ENCODE peak calls at places on chromosomes 13 and 19, in eight cellular contexts. G is HCT116, U is hepatocyte, M is OCI-LY7, B is PC-3, J is SK-N-SH, Y is GM23338, O is MM.1S. L is an unnamed sample.

GRCh38 chr19:6214881-6215541 is 64.8 kb downstream of the MLLT1 start:
- DNase-seq in B (no peak), U (no peak), Y (no peak), J (no peak), O (no peak), G (no peak), M (no peak), L (no peak)

GRCh38 chr13:28529836-28530235 is 34.9 kb upstream of the FLT1 start:
- DNase-seq in O (no peak), B (no peak), J (no peak), M (no peak), G (no peak), U (no peak), Y (no peak), L (no peak)

GRCh38 chr13:96238861-96239260 is 149.0 kb downstream of the HS6ST3 start:
- DNase-seq in M (no peak), O (no peak), U (no peak), Y (no peak), G (no peak), J (no peak), B (peak), L (no peak)

GRCh38 chr19:6577410-6578125 is 13.4 kb downstream of the CD70 start:
- DNase-seq in O (peak), M (peak), U (no peak), G (no peak), Y (no peak), B (no peak), J (no peak), L (no peak)

GRCh38 chr19:7885818-7886217 is 2.5 kb upstream of the LRRC8E start:
- DNase-seq in U (no peak), Y (no peak), G (no peak), M (no peak), J (no peak), B (no peak), O (no peak), L (no peak)

GRCh38 chr19:7729211-7729610 is 2.7 kb downstream of the CLEC4G start:
- DNase-seq in B (no peak), Y (peak), O (no peak), M (no peak), J (no peak), U (no peak), G (no peak), L (no peak)

GRCh38 chr13:24925318-24926231 is 161.6 kb downstream of the RNF17 start:
- DNase-seq in M (no peak), Y (no peak), J (no peak), U (no peak), B (no peak), O (no peak), G (no peak), L (no peak)

GRCh38 chr13:98476106-98476505 is 100.8 kb downstream of the STK24 start:
- DNase-seq in M (no peak), U (no peak), Y (peak), O (no peak), B (no peak), J (peak), G (no peak), L (peak)

GRCh38 chr19:40035996-40036395 is 20.0 kb downstream of the ZNF780B start:
- DNase-seq in J (no peak), U (no peak), Y (peak), M (no peak), G (no peak), B (no peak), O (no peak), L (no peak)
- TF ChIP-seq EZH2phosphoT487 in J (no peak), U (no peak), Y (no peak), M (no peak), G (no peak), B (no peak), O (no peak), L (no peak)

GRCh38 chr19:41030651-41031050 is 39.6 kb downstream of the CYP2B6 start:
- DNase-seq in G (no peak), M (no peak), B (no peak), O (no peak), J (no peak), Y (peak), U (no peak), L (no peak)
- TF ChIP-seq CTCF in G (no peak), M (no peak), B (no peak), O (no peak), J (no peak), Y (peak), U (no peak), L (no peak)

GRCh38 chr19:3638208-3639193 is 11.9 kb upstream of the CACTIN start:
- DNase-seq in Y (no peak), U (no peak), J (no peak), M (no peak), B (no peak), O (no peak), G (no peak), L (no peak)
- TF ChIP-seq EZH2phosphoT487 in Y (no peak), U (no peak), J (no peak), M (no peak), B (no peak), O (no peak), G (no peak), L (no peak)

DNA sequence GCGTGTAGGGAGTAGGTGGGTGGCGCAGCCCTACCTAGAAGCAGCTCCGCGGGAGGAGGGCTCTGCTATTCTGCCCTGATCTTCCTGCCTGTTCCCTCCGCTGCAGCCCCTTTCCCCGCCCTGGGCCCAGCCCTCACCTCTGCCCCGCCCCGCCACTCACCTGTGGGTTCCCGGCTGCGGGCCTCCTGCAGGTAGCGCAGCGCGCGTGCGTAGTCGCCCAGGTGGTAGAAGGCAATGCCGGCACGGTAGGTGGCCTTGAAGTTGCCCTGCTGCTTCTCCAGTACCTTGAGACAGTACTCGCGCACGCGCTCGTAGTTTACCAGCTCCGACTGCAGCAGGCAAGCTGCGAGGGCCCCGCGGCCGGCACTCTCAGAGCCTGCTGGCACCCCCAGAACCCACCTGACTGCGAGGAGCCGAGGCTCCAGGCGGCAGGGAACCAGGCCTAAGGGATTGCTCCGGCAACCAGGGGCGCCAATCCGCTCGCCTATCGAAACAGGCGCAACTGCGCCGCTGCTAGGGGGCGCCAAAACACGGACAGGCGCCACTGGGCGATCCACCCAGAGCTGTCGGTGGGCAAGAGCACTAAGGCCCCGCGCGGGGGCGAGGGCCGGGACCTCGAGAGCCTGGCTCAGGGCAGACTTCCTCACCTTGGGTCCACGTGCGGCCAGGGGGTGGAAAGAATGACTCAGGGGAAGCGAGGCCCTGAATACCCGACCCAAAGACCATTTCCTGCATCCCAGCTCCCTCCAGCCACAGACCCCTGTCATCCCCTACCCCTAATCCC is 965 bp downstream of the TTC9B start:
- DNase-seq in U (peak), M (peak), J (peak), B (peak), Y (peak), G (peak), O (no peak), L (peak)
- TF ChIP-seq CTCF in U (peak), M (peak), J (peak), B (peak), Y (peak), G (peak), O (peak), L (peak)

DNA sequence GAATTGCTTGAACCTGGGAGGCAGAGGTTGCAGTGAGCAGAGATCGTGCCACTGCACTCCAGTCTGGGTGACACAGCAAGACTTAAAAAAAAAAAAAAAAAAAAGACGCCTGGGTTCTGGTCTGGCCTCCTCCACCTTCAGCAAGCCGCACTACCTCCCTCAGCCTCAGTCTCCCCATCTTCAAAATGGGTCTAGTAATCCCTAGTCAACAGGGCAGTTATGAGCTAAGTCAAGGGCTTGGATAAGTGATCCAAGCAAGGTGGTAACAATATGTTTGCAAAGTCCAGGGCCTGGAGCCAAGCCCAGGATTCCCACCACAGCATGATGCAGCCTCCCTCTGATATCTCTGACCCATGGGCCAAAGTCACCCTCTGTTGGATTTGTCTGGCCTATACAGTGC is 4.4 kb downstream of the KDELR1 start:
- DNase-seq in M (no peak), U (no peak), B (no peak), Y (no peak), J (no peak), G (no peak), O (no peak), L (no peak)
- TF ChIP-seq EZH2phosphoT487 in M (no peak), U (no peak), B (no peak), Y (no peak), J (no peak), G (no peak), O (no peak), L (no peak)

GRCh38 chr19:54478677-54479266 is 5.7 kb upstream of the CDC42EP5 start:
- DNase-seq in O (peak), G (peak), J (peak), B (peak), U (peak), M (peak), Y (peak), L (peak)

GRCh38 chr19:54481326-54481930 is 8.3 kb upstream of the CDC42EP5 start:
- DNase-seq in Y (peak), M (peak), G (peak), O (peak), B (peak), U (peak), J (peak), L (peak)

GRCh38 chr19:54477650-54478049 is 4.6 kb upstream of the CDC42EP5 start:
- DNase-seq in Y (no peak), M (no peak), B (peak), U (peak), J (no peak), G (no peak), O (no peak), L (no peak)

GRCh38 chr19:54482889-54483288 is 9.8 kb upstream of the CDC42EP5 start:
- DNase-seq in U (no peak), J (no peak), Y (no peak), O (no peak), M (no peak), B (no peak), G (no peak), L (no peak)

GRCh38 chr19:54480048-54480447 is 7.0 kb upstream of the CDC42EP5 start:
- DNase-seq in Y (no peak), G (no peak), M (no peak), B (no peak), J (no peak), O (no peak), U (no peak), L (no peak)
- TF ChIP-seq CTCF in Y (no peak), G (no peak), M (no peak), B (no peak), J (no peak), O (no peak), U (no peak), L (no peak)

GRCh38 chr19:45897413-45897812 is 5.0 kb downstream of the MYPOP start:
- DNase-seq in U (no peak), J (no peak), M (no peak), Y (no peak), B (no peak), G (no peak), O (no peak), L (no peak)
- TF ChIP-seq EZH2phosphoT487 in U (no peak), J (no peak), M (no peak), Y (no peak), B (no peak), G (no peak), O (no peak), L (no peak)